ENCODE peak calls at places on chromosomes 4 and X, in ten cellular contexts. One of them, this sample, is unnamed.
A peak's percentile ranks its signal among the peaks of the same experiment; 100 is the strongest.

GRCh38 chr4:1371151-1371830 is 24.3 kb downstream of the UVSSA start:
- DNase-seq in HCT116: no peak
- DNase-seq in right lobe of liver: peak; percentile 6
- DNase-seq in breast epithelium: no peak
- DNase-seq in transverse colon: no peak
- DNase-seq in uterus: no peak
- DNase-seq in A549: no peak
- DNase-seq in IMR-90: no peak
- DNase-seq in esophagus squamous epithelium: no peak
- DNase-seq in HepG2: no peak
- DNase-seq in this sample: peak; percentile 13

GRCh38 chrX:150984164-150984824 is 1.2 kb downstream of the HMGB3 start:
- DNase-seq in HCT116: no peak
- DNase-seq in right lobe of liver: no peak
- DNase-seq in breast epithelium: no peak
- DNase-seq in transverse colon: no peak
- DNase-seq in uterus: no peak
- DNase-seq in A549: no peak
- DNase-seq in IMR-90: no peak
- DNase-seq in esophagus squamous epithelium: no peak
- DNase-seq in HepG2: no peak
- DNase-seq in this sample: no peak

GRCh38 chr4:39104255-39104654 is 42.2 kb downstream of the KLHL5 start:
- DNase-seq in HCT116: no peak
- DNase-seq in right lobe of liver: no peak
- DNase-seq in breast epithelium: no peak
- DNase-seq in transverse colon: no peak
- DNase-seq in uterus: no peak
- DNase-seq in A549: no peak
- DNase-seq in IMR-90: peak; percentile 15
- DNase-seq in esophagus squamous epithelium: no peak
- DNase-seq in HepG2: no peak
- DNase-seq in this sample: no peak

GRCh38 chr4:132297346-132297745 is 851.7 kb upstream of the PCDH10 start:
- DNase-seq in HCT116: no peak
- DNase-seq in right lobe of liver: no peak
- DNase-seq in breast epithelium: no peak
- DNase-seq in transverse colon: no peak
- DNase-seq in uterus: no peak
- DNase-seq in A549: no peak
- DNase-seq in IMR-90: peak; percentile 1
- DNase-seq in esophagus squamous epithelium: no peak
- DNase-seq in HepG2: no peak
- DNase-seq in this sample: no peak

GRCh38 chr4:184150102-184150839 is 67.4 kb downstream of the ENPP6 start:
- DNase-seq in HCT116: no peak
- DNase-seq in right lobe of liver: no peak
- DNase-seq in breast epithelium: no peak
- DNase-seq in transverse colon: no peak
- DNase-seq in uterus: no peak
- DNase-seq in A549: no peak
- DNase-seq in IMR-90: no peak
- DNase-seq in esophagus squamous epithelium: no peak
- DNase-seq in HepG2: peak; percentile 9
- DNase-seq in this sample: no peak

GRCh38 chr4:87853108-87853507 is 20.3 kb downstream of the MEPE start:
- DNase-seq in HCT116: peak; percentile 45
- DNase-seq in right lobe of liver: no peak
- DNase-seq in breast epithelium: no peak
- DNase-seq in transverse colon: no peak
- DNase-seq in uterus: no peak
- DNase-seq in A549: peak; percentile 15
- DNase-seq in IMR-90: peak; percentile 51
- DNase-seq in esophagus squamous epithelium: no peak
- DNase-seq in HepG2: peak; percentile 60
- DNase-seq in this sample: no peak

GRCh38 chrX:85922821-85923220 is 124.5 kb downstream of the CHM start:
- DNase-seq in HCT116: no peak
- DNase-seq in right lobe of liver: no peak
- DNase-seq in breast epithelium: no peak
- DNase-seq in transverse colon: no peak
- DNase-seq in uterus: no peak
- DNase-seq in A549: no peak
- DNase-seq in IMR-90: peak; percentile 91
- DNase-seq in esophagus squamous epithelium: no peak
- DNase-seq in HepG2: no peak
- DNase-seq in this sample: no peak

GRCh38 chrX:48938721-48939416 is 18.5 kb downstream of the OTUD5 start:
- DNase-seq in HCT116: no peak
- DNase-seq in right lobe of liver: no peak
- DNase-seq in breast epithelium: no peak
- DNase-seq in transverse colon: peak; percentile 69
- DNase-seq in uterus: no peak
- DNase-seq in A549: no peak
- DNase-seq in IMR-90: no peak
- DNase-seq in esophagus squamous epithelium: no peak
- DNase-seq in HepG2: no peak
- DNase-seq in this sample: peak; percentile 79

DNA sequence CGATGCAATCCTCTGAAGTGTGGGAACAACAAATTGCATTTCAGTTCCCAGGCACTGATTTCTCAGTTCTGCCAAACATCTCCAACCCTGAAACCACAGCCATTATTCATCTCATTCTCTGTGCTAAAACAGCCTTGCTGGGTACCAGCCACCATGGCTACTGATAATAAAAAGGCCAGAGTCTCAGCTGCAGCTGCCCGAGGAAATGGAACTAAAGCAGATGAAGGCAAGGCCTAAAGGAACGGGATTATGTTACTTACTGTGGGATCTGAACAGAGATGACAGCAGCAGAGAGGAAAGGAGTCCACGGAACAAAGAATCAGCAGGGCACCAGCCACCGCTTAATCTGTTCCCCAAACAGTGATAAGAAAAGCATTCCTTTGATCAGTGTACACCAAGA is 155.7 kb downstream of the PAPSS1 start:
- DNase-seq in HCT116: no peak
- DNase-seq in right lobe of liver: no peak
- DNase-seq in breast epithelium: no peak
- DNase-seq in transverse colon: no peak
- DNase-seq in uterus: no peak
- DNase-seq in A549: no peak
- DNase-seq in IMR-90: no peak
- DNase-seq in esophagus squamous epithelium: no peak
- DNase-seq in HepG2: no peak
- DNase-seq in this sample: no peak
- H3K9me3 ChIP-seq in HCT116: no peaks in the 10 kb centered on the region
- H3K9me3 ChIP-seq in right lobe of liver: no peaks in the 10 kb centered on the region
- H3K9me3 ChIP-seq in breast epithelium: peaks cover 10% of the 10 kb centered on the region
- H3K9me3 ChIP-seq in transverse colon: peaks cover 6% of the 10 kb centered on the region
- H3K9me3 ChIP-seq in uterus: no peaks in the 10 kb centered on the region
- H3K9me3 ChIP-seq in A549: no peaks in the 10 kb centered on the region
- H3K9me3 ChIP-seq in IMR-90: peaks cover 2% of the 10 kb centered on the region
- H3K9me3 ChIP-seq in esophagus squamous epithelium: peaks cover 14% of the 10 kb centered on the region
- H3K9me3 ChIP-seq in HepG2: no peaks in the 10 kb centered on the region
- H3K9me3 ChIP-seq in this sample: no peaks in the 10 kb centered on the region

GRCh38 chrX:154547245-154548027 is at the start of gene IKBKG:
- DNase-seq in HCT116: peak; percentile 72
- DNase-seq in right lobe of liver: peak; percentile 91
- DNase-seq in breast epithelium: peak; percentile 83
- DNase-seq in transverse colon: peak; percentile 92
- DNase-seq in uterus: peak; percentile 92
- DNase-seq in A549: peak; percentile 82
- DNase-seq in IMR-90: peak; percentile 86
- DNase-seq in esophagus squamous epithelium: peak; percentile 63
- DNase-seq in HepG2: peak; percentile 77
- DNase-seq in this sample: peak; percentile 95

GRCh38 chrX:154544885-154545284 is 1.8 kb downstream of the G6PD start:
- DNase-seq in HCT116: no peak
- DNase-seq in right lobe of liver: no peak
- DNase-seq in breast epithelium: no peak
- DNase-seq in transverse colon: no peak
- DNase-seq in uterus: no peak
- DNase-seq in A549: no peak
- DNase-seq in IMR-90: no peak
- DNase-seq in esophagus squamous epithelium: no peak
- DNase-seq in HepG2: no peak
- DNase-seq in this sample: no peak

GRCh38 chrX:154545673-154546274 is 872 bp downstream of the G6PD start:
- DNase-seq in HCT116: no peak
- DNase-seq in right lobe of liver: no peak
- DNase-seq in breast epithelium: no peak
- DNase-seq in transverse colon: no peak
- DNase-seq in uterus: no peak
- DNase-seq in A549: no peak
- DNase-seq in IMR-90: no peak
- DNase-seq in esophagus squamous epithelium: no peak
- DNase-seq in HepG2: no peak
- DNase-seq in this sample: no peak

GRCh38 chrX:154548028-154548316 is 552 bp downstream of the IKBKG start:
- DNase-seq in HCT116: no peak
- DNase-seq in right lobe of liver: no peak
- DNase-seq in breast epithelium: no peak
- DNase-seq in transverse colon: no peak
- DNase-seq in uterus: no peak
- DNase-seq in A549: no peak
- DNase-seq in IMR-90: peak; percentile 26
- DNase-seq in esophagus squamous epithelium: no peak
- DNase-seq in HepG2: no peak
- DNase-seq in this sample: no peak

DNA sequence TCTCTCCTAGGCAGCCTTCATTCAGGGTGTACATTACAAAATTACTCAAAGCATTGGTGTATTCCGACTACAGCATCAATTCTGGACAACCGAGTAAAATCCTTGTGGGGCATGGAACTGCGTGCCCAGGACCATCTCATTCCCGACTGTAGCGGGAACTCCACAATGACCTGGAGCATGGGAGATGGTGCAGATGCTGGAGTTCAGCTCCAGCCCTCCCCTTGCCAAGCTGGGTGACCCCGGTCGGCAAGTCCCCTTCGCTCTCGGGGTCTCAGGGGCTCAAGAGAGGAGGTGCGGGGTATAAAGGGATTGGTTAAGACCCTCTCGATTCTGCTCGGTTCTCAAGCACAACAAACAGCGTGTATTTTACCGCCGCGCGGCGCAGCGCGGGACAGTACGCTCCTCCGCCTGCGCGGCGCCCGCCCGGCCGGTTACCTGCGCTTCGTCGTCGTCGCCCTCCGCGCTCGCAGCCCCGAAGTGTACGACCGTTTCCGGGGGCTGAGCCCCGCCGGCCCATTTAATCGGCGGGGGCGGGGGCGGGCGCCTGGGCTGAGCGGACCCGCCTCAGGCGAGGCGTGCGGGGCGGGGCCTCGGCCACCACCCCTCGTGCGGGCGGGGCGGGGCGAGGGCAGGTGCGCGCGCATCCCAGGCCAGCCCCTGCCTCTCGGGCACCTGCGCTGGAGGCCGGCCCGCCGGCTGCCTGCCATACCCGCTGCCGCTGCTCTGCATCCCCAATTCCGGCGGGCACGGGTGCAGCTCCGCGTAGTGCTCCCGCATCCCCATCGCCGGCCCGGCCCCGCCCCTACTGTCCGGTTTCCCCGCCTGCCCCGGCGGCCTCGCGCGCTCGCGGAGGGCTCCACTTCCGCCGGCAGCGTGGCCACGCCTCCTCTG is at the start of gene G6PD:
- DNase-seq in HCT116: peak; percentile 6
- DNase-seq in right lobe of liver: no peak
- DNase-seq in breast epithelium: peak; percentile 70
- DNase-seq in transverse colon: peak; percentile 83
- DNase-seq in uterus: no peak
- DNase-seq in A549: peak; percentile 65
- DNase-seq in IMR-90: peak; percentile 35
- DNase-seq in esophagus squamous epithelium: no peak
- DNase-seq in HepG2: peak; percentile 43
- DNase-seq in this sample: peak; percentile 87
- TF ChIP-seq POLR2A in HCT116: peak; percentile 40
- TF ChIP-seq POLR2A in right lobe of liver: peak; percentile 52
- TF ChIP-seq POLR2A in breast epithelium: no peak
- TF ChIP-seq POLR2A in transverse colon: no peak
- TF ChIP-seq POLR2A in uterus: peak; percentile 46
- TF ChIP-seq POLR2A in A549: peak; percentile 92
- TF ChIP-seq POLR2A in IMR-90: peak; percentile 65
- TF ChIP-seq POLR2A in esophagus squamous epithelium: no peak
- TF ChIP-seq POLR2A in HepG2: no peak
- TF ChIP-seq POLR2A in this sample: peak; percentile 42

DNA sequence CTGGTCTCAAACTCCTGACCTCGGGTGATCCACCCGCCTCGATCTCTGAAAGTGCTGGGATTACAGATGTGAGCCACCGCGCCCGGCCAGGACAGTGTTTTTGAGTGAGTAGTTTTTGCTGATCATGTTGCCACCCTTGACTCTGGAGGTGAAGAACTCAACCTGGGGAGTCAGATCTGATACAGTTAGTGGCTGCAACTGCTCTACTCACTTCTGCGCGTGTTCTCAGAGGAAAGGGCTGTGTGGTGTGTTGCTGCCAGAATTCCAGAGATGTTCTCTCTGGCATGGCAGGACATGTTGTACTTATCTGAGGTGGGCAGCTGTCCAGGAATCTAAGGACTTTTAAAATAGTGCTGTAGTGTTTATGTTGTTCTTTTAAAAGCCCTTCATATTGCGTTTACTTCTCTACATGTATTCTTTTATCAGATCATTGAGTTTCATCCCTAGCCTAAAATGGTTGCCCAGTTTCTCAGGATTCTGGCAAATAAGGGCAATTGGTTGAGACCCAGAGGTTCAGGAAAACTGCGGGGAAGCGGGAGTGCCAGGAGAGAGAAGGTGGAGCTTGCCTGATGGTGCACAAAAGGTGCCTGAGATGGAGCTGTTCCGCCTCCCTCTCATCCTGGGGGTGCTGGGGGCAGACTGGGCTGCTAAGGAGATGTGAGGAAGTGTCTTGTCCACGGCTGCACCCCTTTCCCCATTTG is 97.7 kb downstream of the ARHGAP10 start:
- DNase-seq in HCT116: no peak
- DNase-seq in right lobe of liver: no peak
- DNase-seq in breast epithelium: no peak
- DNase-seq in transverse colon: peak; percentile 49
- DNase-seq in uterus: peak; percentile 54
- DNase-seq in A549: no peak
- DNase-seq in IMR-90: peak; percentile 59
- DNase-seq in esophagus squamous epithelium: no peak
- DNase-seq in HepG2: no peak
- DNase-seq in this sample: peak; percentile 49
- H3K4me1 ChIP-seq in HCT116: peaks cover 61% of the 10 kb centered on the region
- H3K4me1 ChIP-seq in right lobe of liver: no peaks in the 10 kb centered on the region
- H3K4me1 ChIP-seq in breast epithelium: peaks cover 13% of the 10 kb centered on the region
- H3K4me1 ChIP-seq in transverse colon: peaks cover 28% of the 10 kb centered on the region
- H3K4me1 ChIP-seq in uterus: peaks cover 6% of the 10 kb centered on the region
- H3K4me1 ChIP-seq in A549: peaks cover 28% of the 10 kb centered on the region
- H3K4me1 ChIP-seq in IMR-90: peaks cover 22% of the 10 kb centered on the region
- H3K4me1 ChIP-seq in esophagus squamous epithelium: peaks cover 48% of the 10 kb centered on the region
- H3K4me1 ChIP-seq in HepG2: no peaks in the 10 kb centered on the region
- H3K4me1 ChIP-seq in this sample: peaks cover 19% of the 10 kb centered on the region

DNA sequence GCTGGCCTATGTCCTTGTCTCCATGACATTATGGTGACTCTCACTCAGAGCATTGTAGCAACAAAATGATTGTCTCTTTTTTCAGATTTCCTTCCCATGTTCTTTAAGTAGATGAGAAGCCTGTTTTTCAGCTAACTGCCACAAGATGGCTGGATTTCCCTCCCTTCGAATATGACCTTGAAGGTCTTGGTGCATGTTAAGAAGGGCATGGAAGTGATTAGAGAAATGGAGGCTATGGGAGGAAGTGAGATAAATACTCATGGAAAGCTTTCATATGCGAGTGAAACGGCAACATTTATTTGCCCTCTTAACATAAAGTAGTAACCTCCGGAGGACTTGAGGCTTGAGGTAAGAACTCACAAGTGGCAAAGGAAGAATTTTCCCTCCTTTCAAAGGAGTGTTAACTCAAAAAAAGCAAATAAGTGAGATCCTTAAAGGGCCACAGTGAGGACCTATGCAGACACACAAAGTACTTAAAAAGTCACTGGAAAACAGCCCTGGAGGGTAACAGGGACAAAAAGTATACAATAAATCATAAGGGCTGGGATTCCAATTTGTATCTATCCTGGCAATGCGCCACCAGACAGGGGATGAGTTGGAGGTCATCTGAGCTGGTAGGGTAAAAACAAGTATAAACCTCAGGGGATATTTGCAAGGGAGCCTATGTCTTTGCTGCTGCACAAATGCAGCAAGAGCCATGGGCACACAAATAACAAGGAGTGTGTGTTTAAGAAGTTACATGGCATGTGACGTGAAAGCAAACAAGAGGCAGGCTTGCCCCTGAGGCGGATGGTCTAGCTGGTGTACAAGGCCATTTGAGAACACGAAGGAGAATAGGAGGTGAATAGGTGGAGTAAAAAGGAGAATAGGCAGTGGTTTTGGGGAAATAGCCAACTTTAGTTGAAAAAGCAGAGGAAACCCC is 96.2 kb downstream of the CPE start:
- DNase-seq in HCT116: no peak
- DNase-seq in right lobe of liver: no peak
- DNase-seq in breast epithelium: no peak
- DNase-seq in transverse colon: no peak
- DNase-seq in uterus: no peak
- DNase-seq in A549: no peak
- DNase-seq in IMR-90: no peak
- DNase-seq in esophagus squamous epithelium: no peak
- DNase-seq in HepG2: no peak
- DNase-seq in this sample: no peak
- H3K9me3 ChIP-seq in HCT116: peaks cover 9% of the 10 kb centered on the region
- H3K9me3 ChIP-seq in right lobe of liver: no peaks in the 10 kb centered on the region
- H3K9me3 ChIP-seq in breast epithelium: peaks cover 20% of the 10 kb centered on the region
- H3K9me3 ChIP-seq in transverse colon: no peaks in the 10 kb centered on the region
- H3K9me3 ChIP-seq in uterus: no peaks in the 10 kb centered on the region
- H3K9me3 ChIP-seq in A549: peaks cover 10% of the 10 kb centered on the region
- H3K9me3 ChIP-seq in IMR-90: peaks cover 5% of the 10 kb centered on the region
- H3K9me3 ChIP-seq in esophagus squamous epithelium: peaks cover 12% of the 10 kb centered on the region
- H3K9me3 ChIP-seq in HepG2: peaks cover 41% of the 10 kb centered on the region
- H3K9me3 ChIP-seq in this sample: no peaks in the 10 kb centered on the region